ENCODE peak calls at places on chromosomes 7 and 10, in ten cellular contexts. V is tibial nerve, Q is IMR-90, A is testis, P is uterus, W is endothelial cell of umbilical vein, L is sigmoid colon, X is ovary, S is A549, K is adrenal gland. D is an unnamed sample.

GRCh38 chr10:11875499-11876281 is 52.5 kb downstream of the PROSER2 start:
- DNase-seq in S (peak; percentile 98), L (peak; percentile 83), W (peak; percentile 48), A (peak; percentile 78), X (peak; percentile 36), K (peak; percentile 90), Q (peak; percentile 87), V (peak; percentile 72), P (peak; percentile 53), D (peak; percentile 95)

GRCh38 chr10:18238875-18239485 is 98.8 kb downstream of the CACNB2 start:
- DNase-seq in X (no peak), P (no peak), K (no peak), A (peak; percentile 30), S (peak; percentile 20), V (no peak), L (no peak), Q (peak; percentile 70), W (peak; percentile 26), D (no peak)

GRCh38 chr7:17403996-17404395 is 105.5 kb downstream of the AHR start:
- DNase-seq in V (no peak), S (no peak), X (no peak), Q (no peak), W (no peak), A (no peak), L (no peak), K (no peak), P (no peak), D (no peak)

GRCh38 chr10:100996678-100997363 is 2.8 kb upstream of the LZTS2 start:
- DNase-seq in V (no peak), A (peak; percentile 46), K (peak; percentile 59), P (no peak), L (peak; percentile 75), X (peak; percentile 71), S (peak; percentile 57), Q (no peak), W (no peak), D (no peak)

GRCh38 chr7:117068511-117069155 is 115.3 kb downstream of the ST7 start:
- DNase-seq in V (no peak), W (peak; percentile 40), S (no peak), L (no peak), A (no peak), P (no peak), X (no peak), Q (no peak), K (no peak), D (no peak)

GRCh38 chr10:12344375-12345110 is 4.8 kb upstream of the CAMK1D start:
- DNase-seq in V (no peak), L (no peak), Q (no peak), S (no peak), P (no peak), X (no peak), W (no peak), K (no peak), A (no peak), D (no peak)

GRCh38 chr10:74871595-74872382 is 45.4 kb downstream of the KAT6B start:
- DNase-seq in A (no peak), Q (no peak), S (no peak), X (no peak), V (no peak), P (no peak), W (no peak), K (no peak), L (no peak), D (no peak)

GRCh38 chr10:97575101-97575668 is 2.6 kb downstream of the ANKRD2 start:
- DNase-seq in Q (no peak), A (no peak), W (no peak), P (no peak), V (no peak), K (no peak), X (no peak), S (peak; percentile 76), L (no peak), D (no peak)

GRCh38 chr7:46131916-46132795 is 211.1 kb upstream of the IGFBP3 start:
- DNase-seq in L (no peak), K (no peak), V (no peak), W (no peak), S (no peak), Q (no peak), X (no peak), A (no peak), P (no peak), D (no peak)

GRCh38 chr7:87810130-87810529 is 66.0 kb downstream of the SLC25A40 start:
- DNase-seq in W (no peak), Q (no peak), V (no peak), K (no peak), P (no peak), L (no peak), A (no peak), X (no peak), S (no peak), D (no peak)

GRCh38 chr10:65620404-65621048 is 1305.3 kb upstream of the LRRTM3 start:
- DNase-seq in X (no peak), V (no peak), P (no peak), Q (no peak), K (no peak), A (no peak), S (no peak), L (no peak), W (no peak), D (no peak)

DNA sequence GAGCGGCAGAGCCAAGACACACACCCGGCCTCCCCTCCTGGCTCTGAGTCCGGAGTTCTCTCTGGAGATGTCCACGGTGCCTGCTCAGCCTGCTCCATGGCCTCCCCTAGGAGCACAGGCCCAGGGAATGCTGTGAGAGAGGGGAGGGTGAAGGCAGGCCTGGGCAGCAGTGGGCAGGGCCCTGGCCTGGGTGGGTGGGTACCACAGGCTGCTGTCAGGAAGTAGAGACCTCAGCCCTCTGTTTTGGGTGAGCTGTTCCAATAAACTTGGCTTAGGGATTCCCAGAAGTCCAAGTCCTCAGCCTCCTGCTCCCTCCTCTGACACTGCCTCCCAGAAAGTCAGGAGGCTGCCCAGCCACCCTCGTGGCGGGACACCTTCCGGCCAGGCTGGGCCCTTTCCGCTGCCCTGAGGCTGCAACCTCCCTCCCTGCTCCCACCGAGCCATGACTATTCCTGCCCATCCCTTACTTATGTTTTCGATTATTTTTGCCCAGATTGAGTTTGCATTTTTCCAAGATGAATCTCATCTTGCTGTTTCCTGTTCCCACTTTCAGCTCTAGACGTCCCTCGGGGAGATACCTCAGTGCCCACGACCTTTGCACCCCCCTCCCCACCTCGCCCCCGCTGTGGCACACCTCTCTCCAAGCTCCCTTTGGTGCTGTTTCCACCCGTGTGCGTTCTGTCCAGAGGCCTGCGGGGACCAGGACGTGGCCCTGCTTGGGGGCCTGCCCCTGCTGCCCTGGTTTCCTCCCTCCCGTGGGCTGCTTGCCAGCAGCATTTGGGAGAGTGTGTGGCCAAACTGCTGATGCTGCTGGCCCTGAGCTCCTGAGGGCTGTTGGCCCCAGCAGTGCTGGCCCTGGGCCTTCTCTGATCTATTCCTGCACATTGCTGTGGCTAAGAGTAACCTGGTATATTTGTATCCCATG is 5.8 kb upstream of the POLM start:
- DNase-seq in S (no peak), W (no peak), K (no peak), A (peak; percentile 63), L (peak; percentile 86), P (peak; percentile 68), Q (peak; percentile 81), X (peak; percentile 85), V (peak; percentile 62), D (no peak)
- TF ChIP-seq POLR2A in S (no peak), W (no peak), K (no peak), A (no peak), L (no peak), P (no peak), Q (no peak), X (no peak), V (no peak), D (no peak)

GRCh38 chr7:100604976-100605911 is 3.1 kb downstream of the PCOLCE start:
- DNase-seq in X (peak; percentile 71), Q (no peak), W (no peak), L (peak; percentile 80), P (peak; percentile 37), V (no peak), S (peak; percentile 74), K (peak; percentile 75), A (no peak), D (no peak)
- TF ChIP-seq POLR2A in X (no peak), Q (no peak), W (no peak), L (no peak), P (no peak), V (no peak), S (peak; percentile 12), K (no peak), A (no peak), D (no peak)

GRCh38 chr10:86970887-86971145 is 2.5 kb downstream of the ADIRF start:
- DNase-seq in K (no peak), X (no peak), S (no peak), Q (no peak), W (no peak), V (no peak), P (no peak), L (no peak), A (no peak), D (no peak)

GRCh38 chr10:86971146-86971991 is 3.1 kb downstream of the ADIRF start:
- DNase-seq in W (peak; percentile 73), P (peak; percentile 94), S (peak; percentile 79), L (peak; percentile 96), A (peak; percentile 90), X (peak; percentile 98), K (peak; percentile 96), Q (peak; percentile 85), V (peak; percentile 91), D (peak; percentile 91)

GRCh38 chr10:86969421-86970041 is 1.2 kb downstream of the ADIRF start:
- DNase-seq in S (no peak), L (peak; percentile 73), Q (peak; percentile 57), A (no peak), V (no peak), P (peak; percentile 65), W (peak; percentile 56), X (peak; percentile 60), K (no peak), D (peak; percentile 88)

GRCh38 chr10:86968994-86969355 is 693 bp downstream of the ADIRF start:
- DNase-seq in S (no peak), A (no peak), V (no peak), X (peak; percentile 60), K (peak; percentile 35), P (no peak), L (peak; percentile 68), W (no peak), Q (no peak), D (peak; percentile 45)

DNA sequence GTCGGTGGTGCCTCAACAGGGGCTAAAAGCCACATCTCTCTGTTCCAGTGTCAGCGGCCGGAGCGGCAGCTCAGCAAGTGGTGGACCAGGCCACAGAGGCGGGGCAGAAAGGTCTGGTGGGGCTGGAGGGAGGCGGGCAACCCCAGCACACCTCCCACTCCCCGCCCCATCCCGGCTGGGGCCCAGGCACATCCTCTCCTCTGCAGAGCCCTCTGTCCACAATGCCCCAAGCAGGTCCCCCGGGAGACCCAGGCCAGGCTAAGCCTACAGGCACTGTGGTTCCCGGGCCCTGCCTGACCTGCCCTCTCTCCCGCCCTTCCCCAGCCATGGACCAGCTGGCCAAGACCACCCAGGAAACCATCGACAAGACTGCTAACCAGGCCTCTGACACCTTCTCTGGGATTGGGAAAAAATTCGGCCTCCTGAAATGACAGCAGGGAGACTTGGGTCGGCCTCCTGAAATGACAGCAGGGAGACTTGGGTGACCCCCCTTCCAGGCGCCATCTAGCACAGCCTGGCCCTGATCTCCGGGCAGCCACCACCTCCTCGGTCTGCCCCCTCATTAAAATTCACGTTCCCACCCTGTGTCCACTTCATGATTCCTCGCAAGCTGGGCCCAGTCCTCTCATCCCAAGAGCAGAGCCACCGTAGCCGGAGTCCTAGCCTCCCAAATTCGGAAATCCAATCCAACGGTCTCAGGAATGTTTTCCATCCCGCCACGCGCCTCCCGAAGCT is 2.0 kb downstream of the ADIRF start:
- DNase-seq in A (peak; percentile 80), P (peak; percentile 91), W (no peak), X (peak; percentile 87), V (peak; percentile 91), K (peak; percentile 82), L (peak; percentile 95), S (no peak), Q (peak; percentile 51), D (peak; percentile 98)
- TF ChIP-seq POLR2A in A (peak; percentile 7), P (peak; percentile 73), W (no peak), X (peak; percentile 62), V (peak; percentile 85), K (no peak), L (peak; percentile 20), S (no peak), Q (peak; percentile 63), D (peak; percentile 47)

GRCh38 chr10:114370993-114371392 is 33.3 kb downstream of the AFAP1L2 start:
- DNase-seq in L (no peak), W (no peak), A (no peak), X (no peak), Q (no peak), S (no peak), P (peak; percentile 43), V (no peak), K (no peak), D (no peak)
- TF ChIP-seq POLR2A in L (no peak), W (no peak), A (no peak), X (no peak), Q (no peak), S (no peak), P (no peak), V (no peak), K (no peak), D (no peak)